ENCODE peak calls at places on chromosomes 4 and X, in five cellular contexts. One of them, this sample, is unnamed.

GRCh38 chrX:1778817-1779216 is 164.0 kb downstream of the ASMT start:
- DNase-seq in NCI-H345: no peak
- DNase-seq in AG10803: no peak
- DNase-seq in fibroblast of the aortic adventitia: no peak
- DNase-seq in Right ventricle myocardium superior: no peak
- DNase-seq in this sample: no peak

GRCh38 chrX:152202886-152203285 is 64.5 kb upstream of the MAGEA10 start:
- DNase-seq in AG10803: no peak
- DNase-seq in Right ventricle myocardium superior: no peak
- DNase-seq in fibroblast of the aortic adventitia: no peak
- DNase-seq in NCI-H345: no peak
- DNase-seq in this sample: no peak

GRCh38 chr4:140071806-140072205 is 82.2 kb downstream of the MAML3 start:
- DNase-seq in NCI-H345: no peak
- DNase-seq in Right ventricle myocardium superior: peak
- DNase-seq in fibroblast of the aortic adventitia: peak
- DNase-seq in AG10803: peak
- DNase-seq in this sample: no peak

GRCh38 chr4:140188975-140189374 is 35.0 kb upstream of the MAML3 start:
- DNase-seq in Right ventricle myocardium superior: peak
- DNase-seq in NCI-H345: no peak
- DNase-seq in fibroblast of the aortic adventitia: peak
- DNase-seq in AG10803: peak
- DNase-seq in this sample: no peak

GRCh38 chr4:152660526-152660925 is 19.3 kb downstream of the TMEM154 start:
- DNase-seq in AG10803: no peak
- DNase-seq in NCI-H345: no peak
- DNase-seq in fibroblast of the aortic adventitia: no peak
- DNase-seq in Right ventricle myocardium superior: no peak
- DNase-seq in this sample: no peak

GRCh38 chrX:43836435-43837184 is 45.6 kb downstream of the MAOB start:
- DNase-seq in Right ventricle myocardium superior: no peak
- DNase-seq in AG10803: peak
- DNase-seq in NCI-H345: peak
- DNase-seq in fibroblast of the aortic adventitia: peak
- DNase-seq in this sample: peak

GRCh38 chrX:130091976-130092522 is 18.2 kb downstream of the ELF4 start:
- DNase-seq in NCI-H345: no peak
- DNase-seq in Right ventricle myocardium superior: peak
- DNase-seq in AG10803: no peak
- DNase-seq in fibroblast of the aortic adventitia: no peak
- DNase-seq in this sample: no peak

GRCh38 chr4:155319506-155319905 is 57.3 kb downstream of the MAP9 start:
- DNase-seq in fibroblast of the aortic adventitia: no peak
- DNase-seq in AG10803: no peak
- DNase-seq in NCI-H345: no peak
- DNase-seq in Right ventricle myocardium superior: no peak
- DNase-seq in this sample: no peak

GRCh38 chrX:1679238-1679637 is 64.4 kb downstream of the ASMT start:
- DNase-seq in fibroblast of the aortic adventitia: no peak
- DNase-seq in NCI-H345: no peak
- DNase-seq in AG10803: peak
- DNase-seq in Right ventricle myocardium superior: no peak
- DNase-seq in this sample: no peak

GRCh38 chr4:126850286-126850685 is 782.5 kb upstream of the INTU start:
- DNase-seq in AG10803: peak
- DNase-seq in NCI-H345: no peak
- DNase-seq in fibroblast of the aortic adventitia: peak
- DNase-seq in Right ventricle myocardium superior: no peak
- DNase-seq in this sample: no peak

This sample was measured in NCI-H1105 treated with DMSO at 0.1 percent for 48 hours.